ENCODE peak calls at places on chromosomes 7 and 10, in six cellular contexts. W, A, K, F, V and T are unnamed samples.

GRCh38 chr7:120138497-120138896 is 134.5 kb upstream of the KCND2 start:
- DNase-seq in W (no peak), A (no peak), K (no peak), F (no peak), V (no peak), T (no peak)

GRCh38 chr10:103295391-103296044 is 18.6 kb downstream of the INA start:
- DNase-seq in W (peak; percentile 90), A (no peak), K (no peak), F (no peak), V (no peak), T (peak; percentile 62)

GRCh38 chr10:78342787-78343186 is 309.1 kb downstream of the RPS24 start:
- DNase-seq in W (no peak), A (peak; percentile 11), K (no peak), F (no peak), V (no peak), T (no peak)

GRCh38 chr10:36096571-36096970 is 454.5 kb upstream of the FZD8 start:
- DNase-seq in W (peak; percentile 63), A (no peak), K (no peak), F (no peak), V (no peak), T (peak; percentile 24)

GRCh38 chr7:10940748-10941358 is 32.8 kb upstream of the PHF14 start:
- DNase-seq in W (no peak), A (no peak), K (no peak), F (no peak), V (no peak), T (peak; percentile 7)

GRCh38 chr10:100970914-100971811 is 1.9 kb downstream of the SEMA4G start:
- DNase-seq in W (no peak), A (no peak), K (no peak), F (no peak), V (no peak), T (no peak)

GRCh38 chr10:78906734-78907385 is 161.9 kb upstream of the ZMIZ1 start:
- DNase-seq in W (no peak), A (peak; percentile 7), K (no peak), F (no peak), V (no peak), T (no peak)

GRCh38 chr7:70736715-70737460 is 395.1 kb upstream of the GALNT17 start:
- DNase-seq in W (peak; percentile 89), A (no peak), K (no peak), F (no peak), V (no peak), T (peak; percentile 31)

GRCh38 chr7:103113164-103113563 is 35.7 kb downstream of the NAPEPLD start:
- DNase-seq in W (peak; percentile 93), A (no peak), K (no peak), F (peak; percentile 11), V (peak; percentile 19), T (peak; percentile 27)

GRCh38 chr10:131774618-131775443 is 126.0 kb upstream of the PPP2R2D start:
- DNase-seq in W (no peak), A (peak; percentile 19), K (no peak), F (no peak), V (no peak), T (no peak)

GRCh38 chr7:98254951-98255610 is 3.0 kb upstream of the TECPR1 start:
- DNase-seq in W (no peak), A (no peak), K (no peak), F (no peak), V (no peak), T (peak; percentile 60)

GRCh38 chr7:66276363-66276762 is 71.2 kb downstream of the TPST1 start:
- DNase-seq in W (no peak), A (no peak), K (no peak), F (no peak), V (no peak), T (no peak)

GRCh38 chr7:50954245-50954644 is 171.5 kb upstream of the GRB10 start:
- DNase-seq in W (no peak), A (no peak), K (no peak), F (no peak), V (no peak), T (no peak)

GRCh38 chr10:3409928-3410327 is 237.3 kb upstream of the PITRM1 start:
- DNase-seq in W (no peak), A (no peak), K (no peak), F (no peak), V (no peak), T (no peak)

GRCh38 chr10:129942936-129943724 is 20.9 kb downstream of the EBF3 start:
- DNase-seq in W (no peak), A (no peak), K (no peak), F (no peak), V (no peak), T (no peak)

GRCh38 chr10:110901954-110902819 is 16.8 kb downstream of the BBIP1 start:
- DNase-seq in W (peak; percentile 80), A (no peak), K (no peak), F (peak; percentile 56), V (no peak), T (peak; percentile 44)

GRCh38 chr7:26709210-26709990 is 155.0 kb downstream of the SKAP2 start:
- DNase-seq in W (no peak), A (no peak), K (no peak), F (no peak), V (no peak), T (no peak)

GRCh38 chr7:101686030-101686429 is 56.9 kb upstream of the MYL10 start:
- DNase-seq in W (peak; percentile 16), A (no peak), K (no peak), F (peak; percentile 17), V (no peak), T (no peak)

GRCh38 chr7:40680657-40681056 is 545.9 kb downstream of the SUGCT start:
- DNase-seq in W (no peak), A (no peak), K (peak; percentile 9), F (peak; percentile 1), V (no peak), T (no peak)

GRCh38 chr10:80454526-80455460 is 683 bp downstream of the TSPAN14 start:
- DNase-seq in W (no peak), A (peak; percentile 41), K (no peak), F (no peak), V (no peak), T (peak; percentile 57)

GRCh38 chr10:102402512-102402896 is 7.0 kb downstream of the NFKB2 start:
- DNase-seq in W (no peak), A (no peak), K (no peak), F (no peak), V (no peak), T (no peak)

DNA sequence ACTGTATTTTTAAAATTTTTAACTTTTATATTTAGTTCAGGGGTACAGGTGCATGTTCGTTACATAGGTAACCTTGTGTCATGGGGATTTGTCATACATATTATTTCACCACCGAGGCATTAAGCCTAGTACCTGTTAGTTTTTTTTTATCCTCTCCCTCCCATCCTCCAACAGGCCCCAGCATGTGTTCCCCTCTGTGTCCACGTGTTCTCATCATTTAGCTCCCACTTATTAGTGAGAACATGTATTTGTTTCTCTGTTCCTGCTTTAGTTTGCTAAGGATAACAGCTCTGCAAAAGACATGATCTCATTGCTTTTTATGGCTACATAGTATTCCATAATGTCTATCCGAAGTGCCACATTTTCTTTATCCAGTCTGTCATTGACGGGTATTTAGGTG is 22.4 kb upstream of the ITGA8 start:
- DNase-seq in W (no peak), A (no peak), K (no peak), F (no peak), V (no peak), T (no peak)
- H4K91ac ChIP-seq in W (no peak overlapping the region), A (no peak overlapping the region), K (no peak overlapping the region), F (no peak overlapping the region), V (no peak overlapping the region), T (no peak overlapping the region)

DNA sequence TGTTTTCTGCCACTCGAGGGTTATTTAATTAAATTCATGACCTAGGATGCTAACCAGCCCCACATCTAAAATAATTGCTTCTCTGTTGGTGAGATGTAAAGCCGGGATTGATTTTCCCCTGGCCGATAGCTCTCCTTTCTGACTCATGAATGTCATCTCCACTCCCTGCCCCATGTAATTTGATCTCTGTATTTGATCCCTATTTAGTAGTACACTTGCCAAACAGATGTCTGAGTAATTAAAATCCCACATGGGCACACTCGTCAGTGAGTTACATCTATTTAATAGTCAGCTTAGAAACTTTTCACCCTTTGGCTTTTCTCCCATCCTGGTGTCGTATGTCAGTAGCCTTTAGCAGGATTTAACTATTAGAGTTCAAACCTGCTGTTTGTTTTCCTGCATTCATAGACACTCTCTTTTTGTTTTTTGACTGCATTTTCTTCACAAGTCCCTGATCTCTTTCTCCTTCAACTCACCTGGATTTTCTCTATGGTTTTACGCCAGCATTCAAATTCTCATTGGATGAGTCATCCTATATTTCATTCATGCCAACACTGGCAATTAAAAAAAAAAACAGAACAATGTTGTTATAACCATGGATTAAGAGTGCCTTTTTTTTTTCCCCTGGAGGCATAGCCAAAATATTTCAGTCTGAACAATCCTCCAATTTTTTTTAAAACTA is 82.7 kb downstream of the SPAG6 start:
- DNase-seq in W (peak; percentile 90), A (no peak), K (no peak), F (no peak), V (no peak), T (peak; percentile 73)
- H3K4me1 ChIP-seq in W (peaks cover 7% of the 10 kb centered on the region), A (peaks cover 9% of the 10 kb centered on the region), K (peaks cover 20% of the 10 kb centered on the region), F (peaks cover 10% of the 10 kb centered on the region), V (peaks cover 4% of the 10 kb centered on the region), T (peaks cover 2% of the 10 kb centered on the region)

GRCh38 chr7:75639071-75639892 is 99.5 kb downstream of the HIP1 start:
- DNase-seq in W (peak; percentile 22), A (peak; percentile 78), K (peak; percentile 86), F (no peak), V (no peak), T (peak; percentile 65)
- H3K23ac ChIP-seq in W (peak overlapping the region; percentile 9), A (no peak overlapping the region), K (peak overlapping the region; percentile 92), F (no peak overlapping the region), V (no peak overlapping the region), T (no peak overlapping the region)

GRCh38 chr10:1396236-1396635 is 340.1 kb downstream of the WDR37 start:
- DNase-seq in W (no peak), A (no peak), K (no peak), F (no peak), V (no peak), T (no peak)

GRCh38 chr10:1392127-1392526 is 335.9 kb downstream of the WDR37 start:
- DNase-seq in W (no peak), A (no peak), K (no peak), F (no peak), V (no peak), T (no peak)

GRCh38 chr10:1393481-1393880 is 337.3 kb downstream of the WDR37 start:
- DNase-seq in W (no peak), A (no peak), K (no peak), F (no peak), V (no peak), T (no peak)

GRCh38 chr10:1395025-1395981 is 339.1 kb downstream of the WDR37 start:
- DNase-seq in W (no peak), A (no peak), K (no peak), F (no peak), V (no peak), T (no peak)

DNA sequence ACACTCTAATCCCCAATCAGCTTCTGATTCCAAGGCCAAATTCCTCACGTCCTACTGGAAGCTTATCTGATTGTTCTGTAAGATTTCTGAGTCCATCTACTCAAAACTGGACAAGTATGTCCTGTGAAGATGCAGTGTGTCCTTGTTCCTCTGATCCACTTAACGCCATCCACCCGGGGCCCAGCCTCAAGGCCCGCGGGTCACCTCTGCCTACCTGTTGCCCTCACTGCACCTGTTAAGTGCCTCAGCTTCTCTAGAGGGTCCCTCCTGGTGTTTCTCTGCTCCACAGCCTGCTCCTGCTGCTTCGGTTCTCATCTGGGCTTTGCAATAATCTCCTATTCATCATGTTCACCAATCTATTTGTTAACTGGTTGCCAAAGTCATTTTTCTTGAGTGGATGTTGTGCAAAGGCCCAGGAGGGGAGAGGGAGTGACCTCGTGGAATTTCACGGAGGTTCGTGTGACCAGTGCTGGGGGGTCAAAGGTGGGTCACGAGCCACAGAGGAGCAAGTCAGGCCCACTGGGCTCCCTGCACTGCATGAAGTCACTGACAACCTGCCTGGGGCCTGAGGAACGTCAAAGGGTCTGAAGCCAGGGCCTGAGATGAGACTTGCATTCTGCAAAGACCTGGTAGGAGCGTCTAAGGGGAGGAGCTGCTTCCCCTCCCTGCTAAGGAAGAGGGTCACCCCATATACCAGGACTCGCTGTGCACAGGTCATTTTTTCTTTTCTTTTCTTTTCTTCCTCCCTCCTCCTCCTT is 338.1 kb downstream of the WDR37 start:
- DNase-seq in W (no peak), A (no peak), K (no peak), F (no peak), V (no peak), T (no peak)
- H4K91ac ChIP-seq in W (no peak overlapping the region), A (no peak overlapping the region), K (no peak overlapping the region), F (no peak overlapping the region), V (no peak overlapping the region), T (no peak overlapping the region)